ENCODE peak calls at places on chromosomes 6 and 20, in seven cellular contexts. A is suprapubic skin, V is colonic mucosa, N is upper lobe of right lung, U is stomach, Q is heart left ventricle, D is HepG2. C is an unnamed sample. For H3K36me3 and H3K4me1, the result is how much of the 10 kb centered on the place peaks cover.

GRCh38 chr6:34644716-34645115 is 51.9 kb downstream of the ILRUN start:
- DNase-seq in U (no peak), N (no peak), D (no peak), A (no peak), V (no peak), Q (no peak), C (no peak)

GRCh38 chr6:84916704-84917103 is 152.3 kb upstream of the TBX18 start:
- DNase-seq in Q (no peak), D (no peak), A (no peak), U (no peak), N (no peak), V (no peak), C (no peak)

GRCh38 chr20:64130876-64131275 is 23.5 kb upstream of the NPBWR2 start:
- DNase-seq in A (peak), V (no peak), D (no peak), U (no peak), N (no peak), Q (no peak), C (no peak)

GRCh38 chr6:163536770-163537169 is 122.3 kb downstream of the QKI start:
- DNase-seq in N (no peak), V (no peak), A (no peak), Q (no peak), U (no peak), D (no peak), C (no peak)

GRCh38 chr6:153790048-153790447 is 249.0 kb upstream of the OPRM1 start:
- DNase-seq in Q (no peak), U (no peak), D (peak), V (peak), N (no peak), A (no peak), C (no peak)

GRCh38 chr6:21826031-21826430 is 232.5 kb downstream of the SOX4 start:
- DNase-seq in U (no peak), A (no peak), V (no peak), N (no peak), Q (no peak), D (peak), C (no peak)

GRCh38 chr6:135014353-135014832 is 40.2 kb downstream of the HBS1L start:
- DNase-seq in U (no peak), Q (no peak), D (no peak), A (no peak), V (no peak), N (no peak), C (peak)

GRCh38 chr6:123016431-123017110 is 20.5 kb downstream of the CLVS2 start:
- DNase-seq in V (no peak), Q (no peak), U (no peak), A (no peak), D (no peak), N (no peak), C (no peak)

GRCh38 chr20:43238833-43239232 is 49.1 kb upstream of the PTPRT start:
- DNase-seq in U (no peak), Q (no peak), D (no peak), V (no peak), A (no peak), N (no peak), C (peak)

GRCh38 chr20:64113796-64114355 is 6.5 kb upstream of the NPBWR2 start:
- DNase-seq in Q (peak), N (peak), U (peak), D (no peak), V (no peak), A (peak), C (no peak)

GRCh38 chr20:561437-562231 is 18.0 kb upstream of the CSNK2A1 start:
- DNase-seq in A (no peak), V (peak), N (no peak), Q (peak), D (peak), U (peak), C (no peak)

DNA sequence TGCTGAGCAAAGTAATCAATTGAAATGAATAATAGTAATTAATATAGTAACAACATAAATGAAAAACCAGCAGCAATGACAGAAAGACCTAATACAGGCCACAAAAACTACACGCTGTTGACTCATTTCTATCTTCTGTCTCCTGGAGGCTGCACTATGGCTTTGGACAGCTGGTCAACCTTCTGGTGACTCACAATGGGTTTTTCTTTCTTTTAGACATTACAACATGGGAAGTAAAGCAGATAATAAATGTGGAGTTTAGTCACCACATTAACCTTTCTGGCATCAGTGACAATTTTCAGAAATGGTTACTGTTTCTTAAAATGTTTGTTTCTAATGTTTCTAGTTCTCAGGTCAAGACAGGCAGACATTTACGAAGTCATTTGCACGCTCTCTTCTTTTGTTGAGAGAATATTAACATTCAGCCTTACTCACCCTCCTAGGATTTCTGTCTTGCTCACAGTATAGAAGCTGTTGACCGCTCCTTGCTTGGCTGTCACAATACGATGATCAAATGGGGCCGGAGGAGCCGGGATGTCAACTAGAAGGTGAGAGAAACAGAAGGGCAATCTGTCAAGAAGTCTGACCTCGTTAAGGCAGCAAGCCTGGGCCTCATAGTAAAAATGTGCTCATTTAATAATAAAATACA is 62.2 kb downstream of the MYLK4 start:
- DNase-seq in V (no peak), U (no peak), A (no peak), D (peak), Q (no peak), N (no peak), C (peak)
- H3K27ac ChIP-seq in V (no peak), U (no peak), A (no peak), D (no peak), Q (no peak), N (no peak), C (no peak)

GRCh38 chr20:50885781-50886180 is 45.5 kb downstream of the ADNP start:
- DNase-seq in N (no peak), Q (no peak), U (no peak), A (peak), V (no peak), D (no peak), C (no peak)

GRCh38 chr20:50879649-50880550 is 51.3 kb downstream of the ADNP start:
- DNase-seq in N (no peak), U (no peak), Q (no peak), A (peak), D (no peak), V (no peak), C (no peak)

GRCh38 chr20:50885068-50885467 is 46.2 kb downstream of the ADNP start:
- DNase-seq in D (no peak), V (no peak), Q (no peak), U (no peak), N (no peak), A (no peak), C (no peak)

GRCh38 chr20:50886184-50886790 is 45.0 kb downstream of the ADNP start:
- DNase-seq in N (no peak), D (no peak), Q (no peak), U (no peak), V (no peak), A (peak), C (no peak)

DNA sequence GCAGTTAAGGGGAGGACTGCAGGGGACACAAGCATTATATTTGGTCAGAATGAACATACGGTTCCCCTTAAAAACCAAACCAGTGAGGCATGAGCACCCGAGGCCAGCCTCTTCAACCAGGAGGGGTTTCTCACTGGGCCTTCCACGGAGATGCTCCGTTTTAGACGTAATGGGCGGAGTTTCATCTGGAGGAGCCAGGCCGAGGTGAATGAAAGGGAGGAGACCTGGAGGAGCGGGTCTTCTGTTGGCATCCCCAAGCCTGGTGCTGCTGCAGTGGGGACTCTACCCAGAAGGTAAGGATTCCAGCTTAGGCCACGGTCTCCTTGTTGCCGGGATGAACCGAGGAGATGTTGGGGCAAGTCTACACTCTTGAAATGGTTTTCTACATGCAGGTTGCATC is 47.4 kb downstream of the ADNP start:
- DNase-seq in A (peak), U (no peak), V (no peak), Q (no peak), N (no peak), D (no peak), C (no peak)
- H3K36me3 ChIP-seq in A (under half), U (under half), V (under half), Q (under half), N (under half), D (under half), C (under half)

DNA sequence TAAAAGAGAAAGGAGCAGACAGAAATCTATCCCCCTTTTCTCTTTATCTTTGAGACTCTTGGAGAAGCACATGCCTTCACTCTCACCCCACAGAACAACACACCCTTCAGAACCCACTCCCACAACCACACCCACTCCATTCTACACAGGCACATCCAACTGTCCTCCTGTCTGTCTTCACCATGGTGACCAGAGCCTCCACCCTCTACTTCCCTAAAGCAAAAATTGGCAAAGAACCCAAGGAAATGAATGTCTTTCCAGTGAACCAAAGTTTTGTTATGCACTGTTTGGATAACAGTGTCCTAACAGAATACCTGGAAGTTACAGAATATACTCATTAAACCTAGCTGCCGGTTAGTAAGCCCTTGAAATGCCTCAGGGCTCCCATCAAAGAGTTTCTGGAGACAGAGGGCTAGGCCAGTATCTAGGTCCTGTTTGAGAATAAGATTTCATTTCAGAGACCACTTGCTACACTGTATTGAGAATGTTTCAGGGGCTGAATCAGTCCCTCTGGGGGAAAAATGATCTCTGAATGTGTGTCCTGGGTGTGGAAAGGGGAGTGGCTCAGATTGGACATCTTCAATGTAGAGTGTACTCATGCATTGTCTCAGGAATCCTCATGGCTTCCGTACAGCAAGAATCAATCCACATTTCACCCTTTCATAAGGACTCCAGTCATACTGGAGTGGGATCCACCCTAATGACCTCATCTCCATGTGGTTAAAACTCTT is 101.1 kb downstream of the LY86 start:
- DNase-seq in D (no peak), A (no peak), U (no peak), V (no peak), N (no peak), Q (no peak), C (no peak)
- H3K4me1 ChIP-seq in D (under half), A (under half), U (under half), V (under half), N (under half), Q (under half), C (under half)

GRCh38 chr20:49024220-49024619 is 21.9 kb upstream of the CSE1L start:
- DNase-seq in Q (no peak), N (no peak), A (peak), V (no peak), D (no peak), U (no peak), C (no peak)

GRCh38 chr20:49030954-49031619 is 15.0 kb upstream of the CSE1L start:
- DNase-seq in Q (no peak), V (no peak), D (no peak), U (no peak), N (peak), A (peak), C (no peak)

GRCh38 chr20:49028684-49029083 is 17.4 kb upstream of the CSE1L start:
- DNase-seq in A (peak), Q (no peak), V (no peak), D (peak), U (no peak), N (no peak), C (no peak)

GRCh38 chr20:49032455-49032854 is 13.7 kb upstream of the CSE1L start:
- DNase-seq in N (no peak), D (no peak), V (no peak), U (no peak), Q (no peak), A (no peak), C (no peak)

GRCh38 chr20:49029203-49029602 is 16.9 kb upstream of the CSE1L start:
- DNase-seq in D (no peak), Q (no peak), A (no peak), U (no peak), V (no peak), N (no peak), C (no peak)
- H3K27ac ChIP-seq in D (no peak), Q (no peak), A (no peak), U (no peak), V (no peak), N (no peak), C (no peak)

DNA sequence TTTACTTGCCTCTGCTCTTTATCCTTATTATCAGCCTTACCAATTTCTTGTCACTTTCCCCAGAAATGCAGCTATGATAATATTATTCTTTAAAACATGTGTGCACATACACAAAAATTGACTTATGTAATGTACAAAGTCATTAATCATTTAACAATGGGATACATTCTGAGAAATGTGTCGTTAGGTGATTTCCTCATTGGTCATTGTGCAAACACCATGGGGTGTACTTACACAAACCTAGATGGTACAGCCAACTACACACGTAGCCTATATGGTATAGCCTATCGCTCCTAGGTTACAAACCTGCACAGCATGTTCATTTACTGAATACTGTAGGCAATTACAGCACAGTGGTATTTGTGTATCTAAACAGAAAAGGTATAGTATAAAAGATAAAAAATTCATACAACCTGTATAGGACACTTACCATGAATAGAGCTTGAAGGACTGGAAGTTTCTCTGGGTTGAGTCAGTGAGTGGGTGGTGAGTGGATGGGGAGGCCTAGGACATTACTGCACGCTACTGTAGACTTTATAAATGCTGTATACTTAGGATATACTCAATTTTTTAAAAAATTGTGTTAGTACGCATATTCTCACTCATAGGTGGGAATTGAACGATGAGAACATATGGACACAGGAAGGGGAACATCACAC is 56.9 kb downstream of the HIVEP1 start:
- DNase-seq in V (no peak), D (no peak), N (no peak), Q (no peak), U (no peak), A (no peak), C (no peak)
- H3K36me3 ChIP-seq in V (under half), D (under half), N (under half), Q (under half), U (under half), A (under half), C (under half)

DNA sequence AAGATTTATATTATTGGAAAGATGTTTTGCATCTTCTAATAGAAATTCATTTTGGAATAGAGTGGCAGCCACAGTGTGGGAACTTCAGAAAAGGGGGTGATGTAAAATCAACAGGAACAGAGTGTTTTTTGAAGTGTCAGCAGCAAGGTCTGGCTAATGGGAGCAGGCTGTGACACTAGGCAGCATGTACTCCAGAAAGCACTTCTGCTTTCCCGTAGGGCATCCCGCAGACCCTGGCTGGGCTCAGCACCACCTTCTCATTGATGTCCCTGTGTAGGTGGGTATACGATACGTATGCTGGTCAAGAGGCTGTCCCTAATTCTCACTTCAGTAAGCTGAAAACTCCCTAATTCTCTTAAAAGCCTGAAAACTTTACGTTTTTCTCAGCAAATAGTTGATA is 74.7 kb downstream of the EYA4 start:
- DNase-seq in N (no peak), A (no peak), U (no peak), V (no peak), Q (no peak), D (no peak), C (no peak)
- H3K4me1 ChIP-seq in N (under half), A (under half), U (under half), V (under half), Q (under half), D (under half), C (under half)

GRCh38 chr20:34709836-34710567 is 5.9 kb downstream of the TP53INP2 start:
- DNase-seq in Q (peak), D (no peak), U (peak), A (no peak), V (peak), N (peak), C (no peak)
- H3K27ac ChIP-seq in Q (peak), D (no peak), U (peak), A (peak), V (peak), N (peak), C (peak)

GRCh38 chr20:48637461-48637860 is 190.3 kb downstream of the PREX1 start:
- DNase-seq in N (no peak), A (no peak), D (no peak), V (no peak), U (no peak), Q (no peak), C (no peak)

GRCh38 chr20:48634641-48635040 is 193.2 kb downstream of the PREX1 start:
- DNase-seq in V (no peak), A (no peak), D (no peak), N (no peak), Q (peak), U (no peak), C (no peak)

GRCh38 chr20:48635361-48635760 is 192.4 kb downstream of the PREX1 start:
- DNase-seq in D (no peak), A (no peak), N (no peak), Q (peak), V (no peak), U (no peak), C (no peak)

GRCh38 chr20:48635791-48636267 is 192.0 kb downstream of the PREX1 start:
- DNase-seq in U (no peak), A (no peak), V (peak), D (peak), Q (peak), N (peak), C (peak)

GRCh38 chr20:48636301-48636700 is 191.5 kb downstream of the PREX1 start:
- DNase-seq in A (no peak), N (no peak), D (no peak), V (no peak), Q (peak), U (no peak), C (no peak)
- H3K36me3 ChIP-seq in A (half or more), N (under half), D (under half), V (under half), Q (under half), U (half or more), C (half or more)

DNA sequence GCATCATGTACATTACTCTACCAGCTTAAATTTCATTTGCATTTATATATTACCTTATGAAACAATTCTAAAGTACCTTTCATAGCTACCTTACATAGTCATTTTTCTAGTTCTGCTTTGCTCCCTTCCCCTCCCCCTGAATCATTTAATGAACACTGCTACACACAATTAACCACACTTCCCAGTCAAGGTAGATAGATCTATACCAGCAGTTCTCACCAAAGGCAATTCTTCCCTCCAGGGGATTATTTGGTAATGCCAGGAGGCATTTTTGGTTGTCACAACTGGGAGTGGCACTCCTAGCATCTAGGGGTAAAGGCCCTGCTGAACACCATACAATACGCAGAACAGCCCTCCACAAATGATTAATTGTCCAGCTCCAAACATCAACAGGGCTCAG is 143.9 kb upstream of the SHLD1 start:
- DNase-seq in N (no peak), A (no peak), V (no peak), Q (no peak), U (no peak), D (no peak), C (no peak)
- H3K4me1 ChIP-seq in N (half or more), A (under half), V (under half), Q (under half), U (under half), D (under half), C (half or more)

GRCh38 chr6:56911847-56912246 is 43.1 kb upstream of the BEND6 start:
- DNase-seq in Q (no peak), V (no peak), A (no peak), D (no peak), U (no peak), N (no peak), C (no peak)
- H3K27ac ChIP-seq in Q (no peak), V (no peak), A (no peak), D (no peak), U (no peak), N (no peak), C (no peak)

C was measured in CD4-positive, CD25-positive, alpha-beta regulatory T cell.